ENCODE peak calls at places on chromosomes 16 and 17, in five cellular contexts. U is dermis blood vessel endothelial cell, X is posterior vena cava, S is amniotic stem cell, H is skeletal muscle cell. Q is an unnamed sample.

GRCh38 chr16:88770459-88771293 is 14.3 kb downstream of the PIEZO1 start:
- DNase-seq in U (peak), X (no peak), S (no peak), H (peak), Q (peak)

GRCh38 chr17:2853111-2853721 is 57.0 kb downstream of the RAP1GAP2 start:
- DNase-seq in U (peak), X (peak), S (no peak), H (no peak), Q (peak)

GRCh38 chr17:55117063-55117611 is 147.6 kb upstream of the HLF start:
- DNase-seq in U (peak), X (no peak), S (no peak), H (no peak), Q (no peak)

GRCh38 chr16:86472366-86472765 is 38.0 kb upstream of the FOXF1 start:
- DNase-seq in U (no peak), X (no peak), S (no peak), H (no peak), Q (no peak)

GRCh38 chr17:79981661-79982101 is 54.0 kb downstream of the TBC1D16 start:
- DNase-seq in U (no peak), X (peak), S (no peak), H (no peak), Q (peak)

GRCh38 chr16:69270395-69270794 is 40.8 kb upstream of the VPS4A start:
- DNase-seq in U (no peak), X (no peak), S (no peak), H (no peak), Q (no peak)

GRCh38 chr16:69283851-69284250 is 27.3 kb upstream of the VPS4A start:
- DNase-seq in U (no peak), X (no peak), S (no peak), H (no peak), Q (no peak)

GRCh38 chr16:88066234-88066633 is 115.0 kb downstream of the BANP start:
- DNase-seq in U (no peak), X (no peak), S (no peak), H (no peak), Q (no peak)

GRCh38 chr17:82879241-82879640 is 39.4 kb upstream of the ZNF750 start:
- DNase-seq in U (no peak), X (peak), S (no peak), H (no peak), Q (no peak)

GRCh38 chr16:4604401-4604800 is 10.3 kb downstream of the UBALD1 start:
- DNase-seq in U (no peak), X (no peak), S (no peak), H (no peak), Q (no peak)

GRCh38 chr17:67139784-67140665 is 95.7 kb downstream of the CACNG1 start:
- DNase-seq in U (no peak), X (no peak), S (no peak), H (peak), Q (no peak)

GRCh38 chr17:2484876-2485275 is 26.8 kb downstream of the METTL16 start:
- DNase-seq in U (no peak), X (no peak), S (no peak), H (no peak), Q (no peak)

GRCh38 chr16:471353-472198 is 46.1 kb downstream of the RAB11FIP3 start:
- DNase-seq in U (no peak), X (no peak), S (no peak), H (no peak), Q (no peak)

GRCh38 chr16:84635702-84636101 is 12.6 kb upstream of the KLHL36 start:
- DNase-seq in U (peak), X (no peak), S (no peak), H (no peak), Q (no peak)

GRCh38 chr16:29729116-29729521 is 16.7 kb downstream of the C16orf54 start:
- DNase-seq in U (peak), X (peak), S (no peak), H (no peak), Q (peak)

GRCh38 chr17:59154721-59155438 is at the start of gene SKA2:
- DNase-seq in U (no peak), X (peak), S (peak), H (no peak), Q (peak)

GRCh38 chr17:45814622-45815606 is 29.8 kb upstream of the SPPL2C start:
- DNase-seq in U (no peak), X (no peak), S (no peak), H (no peak), Q (no peak)

GRCh38 chr17:12180644-12181261 is 160.1 kb downstream of the MAP2K4 start:
- DNase-seq in U (peak), X (no peak), S (peak), H (peak), Q (no peak)

GRCh38 chr16:69166946-69167930 is 19.7 kb upstream of the SNTB2 start:
- DNase-seq in U (peak), X (no peak), S (no peak), H (no peak), Q (no peak)

GRCh38 chr16:69443809-69444611 is 19.6 kb downstream of the CYB5B start:
- DNase-seq in U (peak), X (no peak), S (peak), H (no peak), Q (no peak)

GRCh38 chr16:30723725-30724355 is 24.4 kb upstream of the PHKG2 start:
- DNase-seq in U (no peak), X (peak), S (no peak), H (no peak), Q (no peak)

GRCh38 chr16:20538687-20539086 is 37.5 kb downstream of the ACSM2B start:
- DNase-seq in U (no peak), X (no peak), S (no peak), H (no peak), Q (no peak)

GRCh38 chr16:86110134-86110533 is 211.2 kb downstream of the IRF8 start:
- DNase-seq in U (no peak), X (no peak), S (no peak), H (no peak), Q (no peak)

GRCh38 chr17:78883090-78883532 is 19.9 kb downstream of the CEP295NL start:
- DNase-seq in U (peak), X (peak), S (peak), H (no peak), Q (peak)

GRCh38 chr16:87963400-87963799 is 12.2 kb downstream of the BANP start:
- DNase-seq in U (peak), X (no peak), S (no peak), H (peak), Q (no peak)

GRCh38 chr17:32513579-32513978 is 26.8 kb downstream of the CDK5R1 start:
- DNase-seq in U (no peak), X (no peak), S (no peak), H (no peak), Q (no peak)

GRCh38 chr17:13520899-13521572 is 80.7 kb downstream of the HS3ST3A1 start:
- DNase-seq in U (no peak), X (no peak), S (no peak), H (peak), Q (no peak)

GRCh38 chr17:40419559-40420331 is 2.0 kb upstream of the TOP2A start:
- DNase-seq in U (peak), X (no peak), S (no peak), H (no peak), Q (no peak)

GRCh38 chr17:80947200-80947940 is 44.3 kb upstream of the CHMP6 start:
- DNase-seq in U (no peak), X (peak), S (no peak), H (no peak), Q (peak)

GRCh38 chr16:4538067-4538385 is 547 bp downstream of the CDIP1 start:
- DNase-seq in U (no peak), X (no peak), S (no peak), H (no peak), Q (no peak)

GRCh38 chr16:56817056-56817455 is 48.0 kb upstream of the SLC12A3 start:
- DNase-seq in U (no peak), X (no peak), S (no peak), H (no peak), Q (no peak)

GRCh38 chr17:17818088-17818526 is 18.7 kb downstream of the SREBF1 start:
- DNase-seq in U (no peak), X (no peak), S (no peak), H (no peak), Q (peak)

GRCh38 chr17:10328971-10329923 is 43.6 kb downstream of the MYH13 start:
- DNase-seq in U (no peak), X (no peak), S (no peak), H (no peak), Q (no peak)

GRCh38 chr17:40331743-40332641 is 23.0 kb downstream of the RARA start:
- DNase-seq in U (peak), X (peak), S (no peak), H (no peak), Q (peak)

GRCh38 chr17:66964083-66964771 is at the start of gene CACNG4:
- DNase-seq in U (no peak), X (no peak), S (no peak), H (no peak), Q (no peak)

GRCh38 chr16:4477966-4478365 is 1.8 kb downstream of the HMOX2 start:
- DNase-seq in U (peak), X (no peak), S (no peak), H (no peak), Q (no peak)

Q was measured in upper lobe of right lung.